ENCODE peak calls at places on chromosomes 13 and 19, in four cellular contexts. F is cardiac muscle cell, C is pancreas, M is endothelial cell of umbilical vein. L is an unnamed sample.

GRCh38 chr19:54158812-54159351 is 639 bp downstream of the LENG1 start:
- DNase-seq in F (peak; percentile 8), C (peak; percentile 24), M (no peak), L (no peak)

GRCh38 chr13:78608705-78609463 is 5.5 kb upstream of the POU4F1 start:
- DNase-seq in F (no peak), C (no peak), M (peak; percentile 28), L (no peak)

GRCh38 chr19:47124937-47125668 is 5.5 kb upstream of the SAE1 start:
- DNase-seq in F (peak; percentile 84), C (no peak), M (peak; percentile 74), L (no peak)

GRCh38 chr13:113548171-113548641 is 36.3 kb upstream of the TFDP1 start:
- DNase-seq in F (no peak), C (no peak), M (no peak), L (peak; percentile 64)

GRCh38 chr13:43054803-43055802 is 31.7 kb downstream of the DNAJC15 start:
- DNase-seq in F (peak; percentile 70), C (no peak), M (peak; percentile 69), L (peak; percentile 52)

GRCh38 chr19:48342841-48343540 is 17.6 kb downstream of the EMP3 start:
- DNase-seq in F (no peak), C (no peak), M (no peak), L (no peak)

GRCh38 chr19:45779231-45780145 is 2.8 kb downstream of the DMPK start:
- DNase-seq in F (peak; percentile 93), C (peak; percentile 98), M (peak; percentile 84), L (peak; percentile 77)

GRCh38 chr19:6725513-6726231 is 5.2 kb upstream of the C3 start:
- DNase-seq in F (no peak), C (no peak), M (no peak), L (no peak)

GRCh38 chr13:58680115-58680514 is 1048.6 kb downstream of the PCDH17 start:
- DNase-seq in F (no peak), C (no peak), M (no peak), L (no peak)

GRCh38 chr19:46998445-46999142 is 21.0 kb upstream of the NPAS1 start:
- DNase-seq in F (no peak), C (peak; percentile 19), M (no peak), L (no peak)

GRCh38 chr13:54018485-54018884 is 989.9 kb downstream of the OLFM4 start:
- DNase-seq in F (no peak), C (no peak), M (no peak), L (no peak)

GRCh38 chr13:18946738-18947137 is 234.9 kb downstream of the TUBA3C start:
- DNase-seq in F (no peak), C (no peak), M (no peak), L (no peak)

GRCh38 chr13:35484384-35484783 is 7.9 kb upstream of the MAB21L1 start:
- DNase-seq in F (no peak), C (no peak), M (no peak), L (no peak)

GRCh38 chr13:100274942-100275506 is 186.1 kb downstream of the PCCA start:
- DNase-seq in F (no peak), C (no peak), M (no peak), L (no peak)

GRCh38 chr19:5148794-5149190 is 179.9 kb downstream of the KDM4B start:
- DNase-seq in F (no peak), C (no peak), M (no peak), L (no peak)

GRCh38 chr13:52738719-52739467 is 727 bp downstream of the CNMD start:
- DNase-seq in F (peak; percentile 67), C (no peak), M (peak; percentile 15), L (peak; percentile 10)

GRCh38 chr13:30334663-30335386 is 27.5 kb upstream of the KATNAL1 start:
- DNase-seq in F (peak; percentile 31), C (no peak), M (peak; percentile 37), L (no peak)

GRCh38 chr19:3801412-3802096 is 15.4 kb upstream of the MATK start:
- DNase-seq in F (peak; percentile 32), C (no peak), M (no peak), L (peak; percentile 37)

GRCh38 chr13:27273658-27274425 is 3.2 kb downstream of the RASL11A start:
- DNase-seq in F (peak; percentile 14), C (no peak), M (no peak), L (no peak)

GRCh38 chr13:66689628-66690027 is 540.5 kb downstream of the PCDH9 start:
- DNase-seq in F (no peak), C (no peak), M (peak; percentile 26), L (no peak)

GRCh38 chr19:41708481-41708880 is at the start of gene CEACAM5:
- DNase-seq in F (no peak), C (no peak), M (no peak), L (no peak)

GRCh38 chr13:113656831-113657671 is 947 bp downstream of the ATP4B start:
- DNase-seq in F (no peak), C (peak; percentile 20), M (no peak), L (no peak)

GRCh38 chr13:33322965-33323668 is 37.6 kb upstream of the STARD13 start:
- DNase-seq in F (no peak), C (no peak), M (no peak), L (no peak)

GRCh38 chr19:23346696-23347095 is 48.6 kb downstream of the ZNF91 start:
- DNase-seq in F (no peak), C (no peak), M (no peak), L (no peak)

GRCh38 chr13:31236211-31236786 is 36.5 kb downstream of the B3GLCT start:
- DNase-seq in F (peak; percentile 40), C (no peak), M (peak; percentile 38), L (no peak)

GRCh38 chr19:31214086-31214485 is 135.2 kb downstream of the TSHZ3 start:
- DNase-seq in F (no peak), C (no peak), M (peak; percentile 17), L (peak; percentile 39)

GRCh38 chr13:34867590-34867989 is 74.5 kb upstream of the NBEA start:
- DNase-seq in F (no peak), C (no peak), M (no peak), L (peak; percentile 68)

GRCh38 chr13:28185256-28185655 is 46.9 kb downstream of the PAN3 start:
- DNase-seq in F (no peak), C (no peak), M (peak; percentile 84), L (no peak)

GRCh38 chr13:45119469-45119989 is 781 bp upstream of the GTF2F2 start:
- DNase-seq in F (no peak), C (no peak), M (no peak), L (no peak)

GRCh38 chr19:48421548-48421947 is 24.2 kb upstream of the GRWD1 start:
- DNase-seq in F (no peak), C (no peak), M (no peak), L (no peak)

GRCh38 chr19:41328157-41328817 is 18.3 kb downstream of the CCDC97 start:
- DNase-seq in F (no peak), C (no peak), M (peak; percentile 54), L (no peak)

GRCh38 chr13:20938302-20938701 is 35.8 kb upstream of the XPO4 start:
- DNase-seq in F (no peak), C (no peak), M (no peak), L (no peak)

DNA sequence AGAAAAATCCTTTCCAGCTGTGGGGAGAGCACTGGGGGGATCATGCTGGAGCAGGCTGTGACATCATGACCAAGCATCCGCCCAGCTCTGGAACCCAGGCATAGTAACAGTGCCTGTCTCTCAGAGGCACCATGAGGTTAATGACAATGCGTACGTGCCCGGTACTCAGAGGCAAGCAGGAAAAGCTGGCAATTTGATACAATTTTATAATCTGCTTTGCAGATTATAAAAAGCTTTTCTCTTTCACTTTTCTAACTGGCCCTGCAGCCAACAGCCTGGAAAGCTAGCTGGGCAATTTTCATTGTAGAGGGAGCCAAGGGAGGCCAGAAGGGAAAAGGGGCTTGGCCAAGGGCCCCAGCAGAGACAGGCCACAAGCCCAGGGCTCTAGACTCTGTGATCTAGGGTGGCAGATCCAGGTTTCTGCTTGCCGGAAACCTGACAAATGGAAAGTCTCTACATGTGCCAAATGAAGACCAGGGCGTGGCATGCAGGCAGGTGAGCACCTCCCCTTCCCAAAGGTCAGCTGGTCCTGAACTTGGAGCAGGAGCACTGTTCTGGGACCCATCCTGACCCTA is 22.7 kb downstream of the VRK3 start:
- DNase-seq in F (no peak), C (no peak), M (no peak), L (no peak)
- TF ChIP-seq CTCF in F (no peak), C (no peak), M (no peak), L (no peak)

DNA sequence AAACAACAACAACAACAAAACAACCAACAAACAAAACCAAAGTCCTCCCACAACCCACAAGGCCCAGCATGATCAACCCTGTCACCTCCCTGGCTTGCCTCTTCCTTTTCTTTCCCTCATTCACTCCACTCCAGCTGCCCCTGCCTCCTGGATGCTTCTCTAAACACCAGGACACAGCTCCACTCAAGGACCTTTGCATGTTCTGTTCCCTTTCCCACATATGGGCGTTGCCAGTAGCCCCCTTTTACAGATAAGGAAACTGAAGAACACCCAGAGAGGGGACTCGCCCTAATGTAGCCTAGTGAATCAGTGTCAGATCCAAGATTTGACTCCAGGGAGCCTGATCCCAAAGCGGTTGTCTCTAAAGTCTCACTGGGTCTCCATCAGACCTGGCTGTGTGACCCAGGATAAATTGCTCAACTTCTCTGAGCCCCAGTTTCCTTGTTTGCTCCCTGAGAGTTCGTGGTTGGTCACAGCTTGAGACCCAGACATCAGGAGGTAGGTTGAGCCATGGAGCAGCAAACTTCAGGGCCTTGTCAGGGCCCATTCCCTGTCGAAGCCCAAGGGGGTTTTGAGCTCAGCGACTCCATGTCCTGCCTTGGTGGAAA is 3.0 kb upstream of the DOCK6 start:
- DNase-seq in F (no peak), C (no peak), M (no peak), L (no peak)
- H3K4me1 ChIP-seq in F (no peaks in the 10 kb centered on the region), C (no peaks in the 10 kb centered on the region), M (peaks cover 44% of the 10 kb centered on the region), L (peaks cover 4% of the 10 kb centered on the region)

DNA sequence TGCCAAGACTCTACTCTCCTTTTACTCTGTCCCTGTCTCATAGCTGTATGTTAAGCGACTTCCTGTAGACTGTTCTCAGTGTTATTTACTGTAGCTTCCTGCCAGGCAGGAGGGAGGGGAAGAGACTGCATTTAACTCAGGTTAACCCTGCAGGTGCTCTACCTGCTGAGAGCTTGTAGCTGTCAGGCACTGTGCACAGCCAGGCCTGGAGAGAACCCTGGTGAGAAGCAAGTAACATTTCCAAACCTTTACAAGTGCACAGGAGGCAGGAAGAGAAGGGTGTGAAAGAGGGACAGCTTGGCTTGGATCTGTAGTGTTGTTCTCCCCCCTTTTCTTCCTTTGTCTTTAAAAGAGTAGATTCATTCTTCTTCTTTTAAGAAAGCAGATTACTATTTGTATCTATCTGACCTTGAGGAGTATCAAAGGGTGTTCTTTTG is 167.1 kb downstream of the LMO7 start:
- DNase-seq in F (peak; percentile 9), C (no peak), M (peak; percentile 24), L (no peak)
- H3K9me3 ChIP-seq in F (no peaks in the 10 kb centered on the region), C (no peaks in the 10 kb centered on the region), M (no peaks in the 10 kb centered on the region), L (no peaks in the 10 kb centered on the region)

GRCh38 chr19:15453091-15453498 is 3.3 kb upstream of the WIZ start:
- DNase-seq in F (peak; percentile 14), C (peak; percentile 68), M (peak; percentile 37), L (no peak)
- TF ChIP-seq CTCF in F (peak; percentile 42), C (no peak), M (peak; percentile 40), L (peak; percentile 17)

DNA sequence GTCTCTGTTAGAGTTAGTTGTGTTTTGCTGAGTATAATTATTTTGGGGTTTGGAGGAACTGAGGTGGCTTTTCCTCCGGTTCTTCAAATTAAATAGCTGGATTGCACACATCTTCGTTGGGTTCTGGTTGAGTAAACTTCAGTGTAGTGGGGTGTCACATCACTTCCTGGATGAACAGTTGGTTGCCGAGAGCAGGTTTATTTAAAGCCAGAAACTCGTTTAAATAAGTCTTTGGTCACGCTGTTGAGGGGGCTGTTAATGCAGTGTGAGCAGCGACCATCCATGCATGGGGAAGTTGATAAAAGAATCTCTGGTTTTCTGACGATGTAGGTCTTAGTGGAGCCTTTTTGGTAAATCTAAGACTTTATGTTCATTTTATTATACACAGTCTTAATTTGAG is 351.2 kb upstream of the ARGLU1 start:
- DNase-seq in F (no peak), C (no peak), M (no peak), L (peak; percentile 15)
- H3K4me1 ChIP-seq in F (peaks cover 11% of the 10 kb centered on the region), C (no peaks in the 10 kb centered on the region), M (peaks cover 27% of the 10 kb centered on the region), L (peaks cover 3% of the 10 kb centered on the region)

L was measured in thyroid gland.